ENCODE peak calls at places on chromosomes 2 and 18, in five cellular contexts. W, G, U, L and B are unnamed samples.

GRCh38 chr2:104788721-104789446 is 65.0 kb upstream of the POU3F3 start:
- DNase-seq in W (no peak), G (no peak), U (no peak), L (no peak), B (no peak)

GRCh38 chr18:44599409-44599808 is 81.3 kb upstream of the SETBP1 start:
- DNase-seq in W (peak; percentile 59), G (no peak), U (no peak), L (no peak), B (no peak)

GRCh38 chr2:131148426-131148825 is 43.3 kb downstream of the PLEKHB2 start:
- DNase-seq in W (no peak), G (no peak), U (no peak), L (no peak), B (no peak)

GRCh38 chr2:138742446-138743057 is 37.6 kb downstream of the NXPH2 start:
- DNase-seq in W (no peak), G (no peak), U (no peak), L (no peak), B (no peak)

GRCh38 chr2:42764096-42764495 is at the start of gene OXER1:
- DNase-seq in W (no peak), G (no peak), U (no peak), L (no peak), B (no peak)

GRCh38 chr2:45275235-45275805 is 266.1 kb upstream of the SIX2 start:
- DNase-seq in W (peak; percentile 74), G (no peak), U (peak; percentile 38), L (no peak), B (no peak)

GRCh38 chr2:234333168-234334130 is 163.4 kb downstream of the ARL4C start:
- DNase-seq in W (no peak), G (no peak), U (peak; percentile 30), L (no peak), B (no peak)

GRCh38 chr18:34764451-34764850 is 54.4 kb downstream of the DTNA start:
- DNase-seq in W (no peak), G (no peak), U (no peak), L (no peak), B (no peak)

GRCh38 chr2:225932741-225933413 is 533.4 kb downstream of the NYAP2 start:
- DNase-seq in W (no peak), G (no peak), U (no peak), L (no peak), B (no peak)

GRCh38 chr2:73243884-73244570 is 9.9 kb downstream of the CCT7 start:
- DNase-seq in W (peak; percentile 96), G (no peak), U (no peak), L (peak; percentile 52), B (no peak)

GRCh38 chr2:235187806-235188205 is 236.0 kb downstream of the SH3BP4 start:
- DNase-seq in W (no peak), G (no peak), U (no peak), L (no peak), B (no peak)

GRCh38 chr2:48114256-48114655 is 208.0 kb upstream of the FBXO11 start:
- DNase-seq in W (peak; percentile 58), G (no peak), U (peak; percentile 54), L (no peak), B (no peak)